ENCODE peak calls at places on chromosomes 4 and X, in five cellular contexts. One of them, this sample, is unnamed.

GRCh38 chrX:19721726-19722370 is 165.6 kb downstream of the SH3KBP1 start:
- DNase-seq in A673: no peak
- DNase-seq in CD8-positive, alpha-beta memory T cell: no peak
- DNase-seq in D721Med: no peak
- DNase-seq in AG04450: no peak
- DNase-seq in this sample: no peak

GRCh38 chrX:109886122-109886761 is 116.7 kb upstream of the TMEM164 start:
- DNase-seq in D721Med: no peak
- DNase-seq in AG04450: no peak
- DNase-seq in CD8-positive, alpha-beta memory T cell: no peak
- DNase-seq in A673: peak
- DNase-seq in this sample: peak

GRCh38 chr4:10667651-10668341 is 16.8 kb downstream of the CLNK start:
- DNase-seq in AG04450: no peak
- DNase-seq in D721Med: no peak
- DNase-seq in A673: no peak
- DNase-seq in CD8-positive, alpha-beta memory T cell: no peak
- DNase-seq in this sample: no peak

GRCh38 chr4:128942547-128942946 is 133.0 kb downstream of the JADE1 start:
- DNase-seq in AG04450: no peak
- DNase-seq in CD8-positive, alpha-beta memory T cell: no peak
- DNase-seq in D721Med: no peak
- DNase-seq in A673: no peak
- DNase-seq in this sample: no peak

GRCh38 chr4:174260099-174260498 is 23.4 kb downstream of the FBXO8 start:
- DNase-seq in AG04450: peak
- DNase-seq in A673: peak
- DNase-seq in CD8-positive, alpha-beta memory T cell: no peak
- DNase-seq in D721Med: no peak
- DNase-seq in this sample: no peak

GRCh38 chrX:50888884-50889283 is 21.7 kb upstream of the BMP15 start:
- DNase-seq in CD8-positive, alpha-beta memory T cell: no peak
- DNase-seq in AG04450: no peak
- DNase-seq in A673: no peak
- DNase-seq in D721Med: no peak
- DNase-seq in this sample: no peak

GRCh38 chr4:88517825-88518224 is 5.8 kb downstream of the PYURF start:
- DNase-seq in CD8-positive, alpha-beta memory T cell: no peak
- DNase-seq in D721Med: no peak
- DNase-seq in AG04450: no peak
- DNase-seq in A673: no peak
- DNase-seq in this sample: no peak

GRCh38 chr4:75702919-75703411 is 21.4 kb upstream of the USO1 start:
- DNase-seq in D721Med: no peak
- DNase-seq in AG04450: no peak
- DNase-seq in CD8-positive, alpha-beta memory T cell: no peak
- DNase-seq in A673: no peak
- DNase-seq in this sample: no peak

GRCh38 chrX:22004866-22005265 is 27.3 kb upstream of the PHEX start:
- DNase-seq in A673: no peak
- DNase-seq in AG04450: no peak
- DNase-seq in CD8-positive, alpha-beta memory T cell: no peak
- DNase-seq in D721Med: no peak
- DNase-seq in this sample: no peak

GRCh38 chrX:40010550-40011364 is 87.0 kb downstream of the BCOR start:
- DNase-seq in D721Med: no peak
- DNase-seq in AG04450: no peak
- DNase-seq in A673: peak
- DNase-seq in CD8-positive, alpha-beta memory T cell: no peak
- DNase-seq in this sample: no peak

GRCh38 chr4:45944000-45944399 is 179.9 kb downstream of the GABRG1 start:
- DNase-seq in CD8-positive, alpha-beta memory T cell: no peak
- DNase-seq in AG04450: no peak
- DNase-seq in D721Med: no peak
- DNase-seq in A673: peak
- DNase-seq in this sample: no peak

This sample was measured in CD4-positive, CD25-positive, alpha-beta regulatory T cell.